ENCODE peak calls at places on chromosomes 3 and 15, in ten cellular contexts. S is coronary artery, Z is breast epithelium, E is cardiac muscle cell, I is WERI-Rb-1, A is astrocyte, T is upper lobe of right lung, P is ovary, J is Peyer's patch, U is lower leg skin. C is an unnamed sample.

GRCh38 chr3:48086736-48087470 is 70.7 kb upstream of the MAP4 start:
- DNase-seq in S (no peak), Z (no peak), E (no peak), I (no peak), A (peak; percentile 73), T (no peak), P (no peak), J (no peak), U (no peak), C (no peak)

GRCh38 chr3:171190668-171191067 is 164.1 kb upstream of the SLC2A2 start:
- DNase-seq in S (no peak), Z (no peak), E (no peak), I (no peak), A (peak; percentile 67), T (no peak), P (no peak), J (no peak), U (no peak), C (no peak)

GRCh38 chr3:62558549-62559112 is 185.3 kb upstream of the FEZF2 start:
- DNase-seq in S (no peak), Z (no peak), E (peak; percentile 41), I (peak; percentile 28), A (no peak), T (no peak), P (no peak), J (no peak), U (no peak), C (peak; percentile 85)

GRCh38 chr3:20462226-20462625 is 276.2 kb upstream of the SGO1 start:
- DNase-seq in S (no peak), Z (no peak), E (no peak), I (no peak), A (peak; percentile 1), T (no peak), P (no peak), J (no peak), U (no peak), C (no peak)

GRCh38 chr3:114144909-114145688 is 33.8 kb downstream of the DRD3 start:
- DNase-seq in S (no peak), Z (no peak), E (no peak), I (peak; percentile 35), A (peak; percentile 98), T (no peak), P (no peak), J (no peak), U (peak; percentile 37), C (no peak)

GRCh38 chr3:4899654-4900236 is 79.5 kb upstream of the BHLHE40 start:
- DNase-seq in S (no peak), Z (no peak), E (no peak), I (no peak), A (peak; percentile 16), T (no peak), P (peak; percentile 76), J (no peak), U (no peak), C (no peak)

GRCh38 chr3:146177072-146177936 is 16.3 kb upstream of the PLOD2 start:
- DNase-seq in S (no peak), Z (no peak), E (no peak), I (no peak), A (no peak), T (no peak), P (no peak), J (no peak), U (no peak), C (no peak)

GRCh38 chr3:4776980-4777581 is 202.2 kb upstream of the BHLHE40 start:
- DNase-seq in S (no peak), Z (no peak), E (no peak), I (no peak), A (peak; percentile 31), T (no peak), P (no peak), J (no peak), U (peak; percentile 49), C (no peak)

GRCh38 chr3:177473184-177473583 is 275.9 kb upstream of the TBL1XR1 start:
- DNase-seq in S (no peak), Z (no peak), E (no peak), I (no peak), A (peak; percentile 57), T (no peak), P (no peak), J (no peak), U (no peak), C (no peak)

GRCh38 chr3:53131136-53131495 is 881 bp upstream of the RFT1 start:
- DNase-seq in S (no peak), Z (no peak), E (no peak), I (no peak), A (no peak), T (peak; percentile 23), P (no peak), J (no peak), U (no peak), C (no peak)
- H3K4me3 ChIP-seq in S (peak overlapping the region; percentile 98), Z (peak overlapping the region; percentile 95), E (peak overlapping the region; percentile 87), I (peak overlapping the region; percentile 84), A (no peak overlapping the region), T (peak overlapping the region; percentile 93), P (no peak overlapping the region), J (no peak overlapping the region), U (no peak overlapping the region), C (peak overlapping the region; percentile 95)

GRCh38 chr15:81235276-81235675 is 38.6 kb downstream of the IL16 start:
- DNase-seq in S (no peak), Z (no peak), E (no peak), I (no peak), A (peak; percentile 9), T (no peak), P (no peak), J (no peak), U (no peak), C (no peak)

GRCh38 chr15:81239190-81239589 is 42.5 kb downstream of the IL16 start:
- DNase-seq in S (no peak), Z (no peak), E (no peak), I (no peak), A (peak; percentile 23), T (no peak), P (no peak), J (no peak), U (no peak), C (no peak)

DNA sequence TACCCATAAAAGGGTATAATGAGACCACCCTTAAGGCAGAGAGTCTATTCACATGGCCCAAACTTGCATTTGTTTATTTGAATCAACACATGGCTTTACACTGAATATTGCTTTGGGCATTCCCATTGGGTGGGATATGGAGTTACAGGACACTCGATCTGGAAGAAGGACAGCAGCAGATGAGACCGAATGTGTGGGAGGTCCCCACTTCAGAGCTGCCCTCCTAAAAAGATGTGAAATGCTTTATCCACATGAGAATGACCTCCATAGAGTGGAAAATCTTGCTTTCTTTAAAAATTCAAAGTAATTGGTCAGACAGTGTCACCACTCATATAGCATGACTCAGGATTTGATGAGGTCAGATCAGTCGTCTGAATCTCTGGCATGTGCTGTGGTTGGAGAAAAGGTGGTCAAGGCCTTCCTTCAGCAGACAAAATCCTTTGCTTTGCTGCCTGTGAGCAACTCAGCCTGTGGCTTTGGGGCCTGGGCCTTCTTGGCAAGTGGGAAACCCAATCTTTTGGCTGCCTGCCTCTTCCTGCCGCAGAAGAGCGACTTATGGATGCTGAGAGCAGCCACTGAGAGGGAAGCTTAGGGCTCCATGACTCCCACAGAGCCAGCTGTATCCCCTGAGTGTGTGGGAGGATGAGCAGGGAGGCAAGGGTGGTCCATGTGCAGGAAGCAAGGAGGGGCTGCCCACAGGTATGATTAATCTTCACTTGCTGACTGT is 39.3 kb downstream of the IL16 start:
- DNase-seq in S (no peak), Z (no peak), E (no peak), I (no peak), A (peak; percentile 100), T (no peak), P (peak; percentile 65), J (no peak), U (no peak), C (no peak)
- H3K4me3 ChIP-seq in S (no peak overlapping the region), Z (no peak overlapping the region), E (no peak overlapping the region), I (no peak overlapping the region), A (no peak overlapping the region), T (no peak overlapping the region), P (no peak overlapping the region), J (no peak overlapping the region), U (no peak overlapping the region), C (no peak overlapping the region)

DNA sequence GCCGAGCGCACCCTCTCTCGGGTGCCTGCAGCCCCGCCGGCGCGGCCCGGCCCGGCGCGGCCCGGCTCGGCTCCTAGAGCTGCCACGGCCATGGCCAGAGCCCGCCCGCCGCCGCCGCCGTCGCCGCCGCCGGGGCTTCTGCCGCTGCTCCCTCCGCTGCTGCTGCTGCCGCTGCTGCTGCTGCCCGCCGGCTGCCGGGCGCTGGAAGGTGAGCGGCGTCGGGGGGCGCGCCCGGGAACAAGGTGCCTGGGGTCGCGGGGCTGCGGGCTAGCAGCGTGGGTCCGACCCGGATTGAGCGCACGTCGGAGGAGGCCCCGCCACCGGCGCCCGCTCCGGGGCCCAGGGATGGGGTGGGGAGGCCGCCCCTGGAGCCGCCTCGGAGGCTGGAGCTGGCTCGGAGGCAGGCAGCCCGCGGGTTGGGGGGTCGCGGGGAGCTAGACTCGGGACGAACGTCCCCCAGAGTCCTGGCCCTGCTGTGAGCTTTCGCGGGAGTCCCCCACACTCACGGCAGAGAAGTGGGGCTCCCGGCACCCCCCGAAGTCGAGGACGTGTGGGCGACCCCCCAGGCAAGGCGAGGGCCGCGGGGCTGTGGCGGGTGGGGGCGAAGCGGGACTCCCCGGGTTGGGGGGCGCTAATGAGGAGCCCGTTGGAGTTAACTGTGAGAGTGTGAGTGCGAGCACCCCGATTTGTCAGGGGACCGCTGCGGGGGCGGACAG is 719 bp downstream of the EPHB3 start:
- DNase-seq in S (no peak), Z (no peak), E (no peak), I (no peak), A (no peak), T (peak; percentile 70), P (no peak), J (no peak), U (no peak), C (peak; percentile 73)
- H3K4me3 ChIP-seq in S (peak overlapping the region; percentile 81), Z (peak overlapping the region; percentile 54), E (peak overlapping the region; percentile 98), I (peak overlapping the region; percentile 63), A (peak overlapping the region; percentile 45), T (peak overlapping the region; percentile 67), P (peak overlapping the region; percentile 84), J (peak overlapping the region; percentile 49), U (peak overlapping the region; percentile 57), C (peak overlapping the region; percentile 98)

GRCh38 chr15:77538011-77538410 is 94.7 kb downstream of the LINGO1 start:
- DNase-seq in S (no peak), Z (no peak), E (no peak), I (no peak), A (no peak), T (peak; percentile 56), P (no peak), J (peak; percentile 31), U (no peak), C (no peak)
- H3K4me3 ChIP-seq in S (no peak overlapping the region), Z (no peak overlapping the region), E (no peak overlapping the region), I (no peak overlapping the region), A (no peak overlapping the region), T (no peak overlapping the region), P (no peak overlapping the region), J (no peak overlapping the region), U (no peak overlapping the region), C (no peak overlapping the region)

C was measured in endodermal cell.